ENCODE peak calls at places on chromosomes 13 and 19, in ten cellular contexts. One of them, this sample, is unnamed.
A peak's percentile ranks its signal among the peaks of the same experiment; 100 is the strongest.

GRCh38 chr13:29936961-29937360 is 86.5 kb upstream of the UBL3 start:
- DNase-seq in stimulated activated CD8-positive, alpha-beta memory T cell treated with anti-CD3 and anti-CD28 coated beads, Interleukin-15, amount 100 ng/mL, for 24 hours: no peak
- DNase-seq in HFF-Myc: no peak
- DNase-seq in Peyer's patch: no peak
- DNase-seq in activated naive CD8-positive, alpha-beta T cell treated with anti-CD3 and anti-CD28 coated beads, Interleukin-2, amount 50 U/mL, for 16 hours: no peak
- DNase-seq in left ventricle myocardium superior: no peak
- DNase-seq in mucosa of gallbladder: no peak
- DNase-seq in brain microvascular endothelial cell: no peak
- DNase-seq in Daoy: no peak
- DNase-seq in amygdala: no peak
- DNase-seq in this sample: no peak

GRCh38 chr19:40626918-40627317 is 25.7 kb downstream of the LTBP4 start:
- DNase-seq in amygdala: no peak
- DNase-seq in stimulated activated CD8-positive, alpha-beta memory T cell treated with anti-CD3 and anti-CD28 coated beads, Interleukin-15, amount 100 ng/mL, for 24 hours: no peak
- DNase-seq in brain microvascular endothelial cell: no peak
- DNase-seq in activated naive CD8-positive, alpha-beta T cell treated with anti-CD3 and anti-CD28 coated beads, Interleukin-2, amount 50 U/mL, for 16 hours: no peak
- DNase-seq in mucosa of gallbladder: no peak
- DNase-seq in HFF-Myc: no peak
- DNase-seq in Peyer's patch: no peak
- DNase-seq in Daoy: no peak
- DNase-seq in left ventricle myocardium superior: no peak
- DNase-seq in this sample: no peak

GRCh38 chr13:41985788-41986508 is 25.0 kb upstream of the VWA8 start:
- DNase-seq in activated naive CD8-positive, alpha-beta T cell treated with anti-CD3 and anti-CD28 coated beads, Interleukin-2, amount 50 U/mL, for 16 hours: no peak
- DNase-seq in brain microvascular endothelial cell: peak; percentile 29
- DNase-seq in Daoy: no peak
- DNase-seq in left ventricle myocardium superior: no peak
- DNase-seq in mucosa of gallbladder: no peak
- DNase-seq in stimulated activated CD8-positive, alpha-beta memory T cell treated with anti-CD3 and anti-CD28 coated beads, Interleukin-15, amount 100 ng/mL, for 24 hours: no peak
- DNase-seq in amygdala: no peak
- DNase-seq in Peyer's patch: no peak
- DNase-seq in HFF-Myc: peak; percentile 7
- DNase-seq in this sample: no peak

GRCh38 chr13:111304041-111304544 is 16.3 kb upstream of the TEX29 start:
- DNase-seq in stimulated activated CD8-positive, alpha-beta memory T cell treated with anti-CD3 and anti-CD28 coated beads, Interleukin-15, amount 100 ng/mL, for 24 hours: no peak
- DNase-seq in mucosa of gallbladder: no peak
- DNase-seq in brain microvascular endothelial cell: no peak
- DNase-seq in amygdala: no peak
- DNase-seq in left ventricle myocardium superior: no peak
- DNase-seq in Daoy: no peak
- DNase-seq in activated naive CD8-positive, alpha-beta T cell treated with anti-CD3 and anti-CD28 coated beads, Interleukin-2, amount 50 U/mL, for 16 hours: no peak
- DNase-seq in Peyer's patch: peak; percentile 33
- DNase-seq in HFF-Myc: no peak
- DNase-seq in this sample: no peak

GRCh38 chr19:53670345-53670744 is 38.5 kb downstream of the DPRX start:
- DNase-seq in Daoy: no peak
- DNase-seq in mucosa of gallbladder: no peak
- DNase-seq in Peyer's patch: no peak
- DNase-seq in left ventricle myocardium superior: no peak
- DNase-seq in stimulated activated CD8-positive, alpha-beta memory T cell treated with anti-CD3 and anti-CD28 coated beads, Interleukin-15, amount 100 ng/mL, for 24 hours: no peak
- DNase-seq in amygdala: no peak
- DNase-seq in HFF-Myc: no peak
- DNase-seq in activated naive CD8-positive, alpha-beta T cell treated with anti-CD3 and anti-CD28 coated beads, Interleukin-2, amount 50 U/mL, for 16 hours: no peak
- DNase-seq in brain microvascular endothelial cell: no peak
- DNase-seq in this sample: no peak

GRCh38 chr13:19818223-19818842 is 35.6 kb upstream of the PSPC1 start:
- DNase-seq in HFF-Myc: no peak
- DNase-seq in amygdala: no peak
- DNase-seq in activated naive CD8-positive, alpha-beta T cell treated with anti-CD3 and anti-CD28 coated beads, Interleukin-2, amount 50 U/mL, for 16 hours: no peak
- DNase-seq in brain microvascular endothelial cell: peak; percentile 8
- DNase-seq in Daoy: peak; percentile 15
- DNase-seq in left ventricle myocardium superior: peak; percentile 61
- DNase-seq in Peyer's patch: peak; percentile 51
- DNase-seq in stimulated activated CD8-positive, alpha-beta memory T cell treated with anti-CD3 and anti-CD28 coated beads, Interleukin-15, amount 100 ng/mL, for 24 hours: peak; percentile 21
- DNase-seq in mucosa of gallbladder: no peak
- DNase-seq in this sample: no peak

GRCh38 chr19:31126236-31126635 is 223.0 kb downstream of the TSHZ3 start:
- DNase-seq in brain microvascular endothelial cell: no peak
- DNase-seq in activated naive CD8-positive, alpha-beta T cell treated with anti-CD3 and anti-CD28 coated beads, Interleukin-2, amount 50 U/mL, for 16 hours: no peak
- DNase-seq in left ventricle myocardium superior: no peak
- DNase-seq in stimulated activated CD8-positive, alpha-beta memory T cell treated with anti-CD3 and anti-CD28 coated beads, Interleukin-15, amount 100 ng/mL, for 24 hours: no peak
- DNase-seq in mucosa of gallbladder: no peak
- DNase-seq in HFF-Myc: no peak
- DNase-seq in Daoy: no peak
- DNase-seq in Peyer's patch: no peak
- DNase-seq in amygdala: no peak
- DNase-seq in this sample: no peak

GRCh38 chr13:51663980-51664957 is 80.0 kb downstream of the WDFY2 start:
- DNase-seq in mucosa of gallbladder: peak; percentile 20
- DNase-seq in brain microvascular endothelial cell: no peak
- DNase-seq in amygdala: no peak
- DNase-seq in Daoy: no peak
- DNase-seq in left ventricle myocardium superior: no peak
- DNase-seq in stimulated activated CD8-positive, alpha-beta memory T cell treated with anti-CD3 and anti-CD28 coated beads, Interleukin-15, amount 100 ng/mL, for 24 hours: no peak
- DNase-seq in Peyer's patch: no peak
- DNase-seq in activated naive CD8-positive, alpha-beta T cell treated with anti-CD3 and anti-CD28 coated beads, Interleukin-2, amount 50 U/mL, for 16 hours: no peak
- DNase-seq in HFF-Myc: no peak
- DNase-seq in this sample: no peak

GRCh38 chr19:802497-802887 is 5.2 kb downstream of the PTBP1 start:
- DNase-seq in Daoy: no peak
- DNase-seq in activated naive CD8-positive, alpha-beta T cell treated with anti-CD3 and anti-CD28 coated beads, Interleukin-2, amount 50 U/mL, for 16 hours: no peak
- DNase-seq in left ventricle myocardium superior: no peak
- DNase-seq in Peyer's patch: no peak
- DNase-seq in mucosa of gallbladder: no peak
- DNase-seq in HFF-Myc: no peak
- DNase-seq in stimulated activated CD8-positive, alpha-beta memory T cell treated with anti-CD3 and anti-CD28 coated beads, Interleukin-15, amount 100 ng/mL, for 24 hours: no peak
- DNase-seq in brain microvascular endothelial cell: peak; percentile 50
- DNase-seq in amygdala: no peak
- DNase-seq in this sample: no peak

This sample was measured in putamen.